ENCODE peak calls at places on chromosomes 1 and 21, in nine cellular contexts. T is adrenal gland, W is body of pancreas, J is aorta, C is psoas muscle, S is fibroblast of lung, B is mucosa of descending colon, F is suprapubic skin, A is pancreas. L is an unnamed sample.

GRCh38 chr1:153795934-153796785 is 21.0 kb downstream of the SLC27A3 start:
- DNase-seq in T (no peak), W (peak; percentile 11), J (no peak), C (peak; percentile 51), S (no peak), B (no peak), F (peak; percentile 72), A (peak; percentile 11), L (peak; percentile 23)

GRCh38 chr1:20029178-20029912 is 40.6 kb upstream of the PLA2G5 start:
- DNase-seq in T (no peak), W (no peak), J (no peak), C (no peak), S (no peak), B (no peak), F (no peak), A (no peak), L (no peak)

GRCh38 chr21:25827513-25827912 is 92.7 kb downstream of the GABPA start:
- DNase-seq in T (no peak), W (no peak), J (no peak), C (no peak), S (no peak), B (no peak), F (no peak), A (no peak), L (no peak)

GRCh38 chr1:79128726-79129125 is 122.2 kb upstream of the ADGRL4 start:
- DNase-seq in T (no peak), W (no peak), J (no peak), C (no peak), S (peak; percentile 89), B (no peak), F (no peak), A (no peak), L (no peak)

GRCh38 chr1:6222644-6223043 is 13.1 kb downstream of the ICMT start:
- DNase-seq in T (peak; percentile 56), W (no peak), J (no peak), C (peak; percentile 64), S (peak; percentile 72), B (peak; percentile 69), F (no peak), A (no peak), L (no peak)

GRCh38 chr1:151547119-151547899 is 7.2 kb downstream of the TUFT1 start:
- DNase-seq in T (peak; percentile 90), W (peak; percentile 72), J (peak; percentile 70), C (peak; percentile 65), S (peak; percentile 80), B (peak; percentile 77), F (peak; percentile 82), A (peak; percentile 74), L (peak; percentile 65)

GRCh38 chr1:159172599-159173291 is 1.3 kb downstream of the CADM3 start:
- DNase-seq in T (no peak), W (no peak), J (peak; percentile 54), C (peak; percentile 57), S (no peak), B (peak; percentile 13), F (no peak), A (no peak), L (no peak)

GRCh38 chr1:159211331-159212136 is 6.9 kb downstream of the ACKR1 start:
- DNase-seq in T (peak; percentile 28), W (peak; percentile 54), J (no peak), C (no peak), S (peak; percentile 18), B (peak; percentile 42), F (no peak), A (peak; percentile 44), L (peak; percentile 45)

GRCh38 chr1:31515061-31515775 is 61.1 kb upstream of the TINAGL1 start:
- DNase-seq in T (peak; percentile 24), W (no peak), J (no peak), C (no peak), S (no peak), B (no peak), F (no peak), A (no peak), L (no peak)

GRCh38 chr1:179814513-179814838 is 63.1 kb downstream of the TOR1AIP2 start:
- DNase-seq in T (no peak), W (no peak), J (peak; percentile 74), C (peak; percentile 78), S (no peak), B (no peak), F (no peak), A (no peak), L (no peak)

GRCh38 chr21:46320331-46320801 is 3.3 kb downstream of the C21orf58 start:
- DNase-seq in T (no peak), W (no peak), J (no peak), C (no peak), S (no peak), B (no peak), F (no peak), A (no peak), L (no peak)

GRCh38 chr1:4694492-4694891 is 40.1 kb downstream of the AJAP1 start:
- DNase-seq in T (no peak), W (no peak), J (no peak), C (no peak), S (no peak), B (no peak), F (no peak), A (no peak), L (no peak)

GRCh38 chr1:203099121-203099520 is 13.3 kb upstream of the MYOG start:
- DNase-seq in T (no peak), W (no peak), J (no peak), C (no peak), S (no peak), B (no peak), F (no peak), A (no peak), L (peak; percentile 8)

GRCh38 chr1:43321331-43321891 is 16.2 kb upstream of the MPL start:
- DNase-seq in T (peak; percentile 46), W (no peak), J (peak; percentile 37), C (no peak), S (no peak), B (no peak), F (no peak), A (no peak), L (no peak)

GRCh38 chr1:59008599-59009347 is 224.9 kb upstream of the JUN start:
- DNase-seq in T (no peak), W (no peak), J (peak; percentile 51), C (peak; percentile 68), S (no peak), B (no peak), F (no peak), A (no peak), L (no peak)

GRCh38 chr1:66323958-66324357 is 210.0 kb upstream of the SGIP1 start:
- DNase-seq in T (no peak), W (no peak), J (no peak), C (no peak), S (no peak), B (no peak), F (no peak), A (no peak), L (no peak)

DNA sequence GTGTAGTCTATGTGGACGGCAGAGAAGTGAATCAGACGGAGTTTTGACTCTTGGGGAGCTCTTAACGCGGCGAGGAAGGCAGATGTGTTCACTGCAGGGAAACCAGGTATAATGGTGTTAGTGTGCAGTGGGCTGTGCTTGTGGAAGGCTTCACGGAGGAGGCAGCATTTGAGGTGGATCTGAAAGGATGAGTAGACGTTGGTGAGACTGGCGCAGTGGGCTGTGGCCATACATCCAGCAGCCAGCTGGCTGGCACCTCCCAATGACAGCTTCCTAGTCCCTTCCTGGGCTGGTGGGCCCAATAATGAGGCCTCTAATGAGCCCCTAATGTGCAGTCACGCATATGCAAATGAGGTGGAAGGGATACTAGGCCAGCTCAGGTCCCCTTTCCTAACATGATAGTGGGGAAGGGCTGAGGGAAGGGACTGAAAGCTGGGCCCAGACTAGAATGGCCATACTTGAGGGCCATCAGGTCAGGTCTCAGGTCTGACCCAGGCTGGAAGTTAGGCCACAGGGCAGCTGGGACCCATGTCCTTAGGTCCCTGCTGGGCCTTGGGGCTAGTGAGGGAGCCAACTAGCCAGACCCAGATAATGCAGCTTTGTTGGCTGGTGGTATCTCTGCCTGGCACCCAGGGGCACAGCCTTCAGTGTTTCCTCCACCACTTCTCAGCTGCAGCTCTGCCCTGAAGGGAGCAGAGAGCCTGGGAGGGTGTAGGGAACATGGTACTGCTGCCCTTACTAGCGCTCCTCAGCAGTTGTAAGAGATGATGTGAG is 3.8 kb downstream of the MAP7D1 start:
- DNase-seq in T (no peak), W (no peak), J (no peak), C (no peak), S (no peak), B (no peak), F (no peak), A (no peak), L (no peak)
- H3K4me1 ChIP-seq in T (peaks cover 51% of the 10 kb centered on the region), W (peaks cover 69% of the 10 kb centered on the region), J (peaks cover 5% of the 10 kb centered on the region), C (peaks cover 63% of the 10 kb centered on the region), S (peaks cover 20% of the 10 kb centered on the region), B (peaks cover 31% of the 10 kb centered on the region), F (peaks cover 83% of the 10 kb centered on the region), A (peaks cover 39% of the 10 kb centered on the region), L (peaks cover 69% of the 10 kb centered on the region)

GRCh38 chr1:39391741-39392679 is 99.4 kb upstream of the BMP8A start:
- DNase-seq in T (peak; percentile 71), W (no peak), J (no peak), C (no peak), S (peak; percentile 81), B (no peak), F (no peak), A (peak; percentile 40), L (no peak)
- H3K4me1 ChIP-seq in T (peaks cover 32% of the 10 kb centered on the region), W (peaks cover 56% of the 10 kb centered on the region), J (peaks cover 11% of the 10 kb centered on the region), C (peaks cover 50% of the 10 kb centered on the region), S (peaks cover 49% of the 10 kb centered on the region), B (peaks cover 18% of the 10 kb centered on the region), F (peaks cover 43% of the 10 kb centered on the region), A (peaks cover 38% of the 10 kb centered on the region), L (peaks cover 41% of the 10 kb centered on the region)

GRCh38 chr1:183915634-183916510 is 111.0 kb downstream of the RGL1 start:
- DNase-seq in T (peak; percentile 82), W (peak; percentile 66), J (peak; percentile 83), C (peak; percentile 71), S (peak; percentile 98), B (peak; percentile 70), F (no peak), A (peak; percentile 77), L (peak; percentile 63)
- H3K4me1 ChIP-seq in T (peaks cover 10% of the 10 kb centered on the region), W (peaks cover 7% of the 10 kb centered on the region), J (no peaks in the 10 kb centered on the region), C (peaks cover 6% of the 10 kb centered on the region), S (peaks cover 23% of the 10 kb centered on the region), B (peaks cover 5% of the 10 kb centered on the region), F (peaks cover 10% of the 10 kb centered on the region), A (peaks cover 3% of the 10 kb centered on the region), L (peaks cover 33% of the 10 kb centered on the region)

GRCh38 chr1:206580438-206581113 is 31.7 kb downstream of the EIF2D start:
- DNase-seq in T (peak; percentile 8), W (no peak), J (no peak), C (no peak), S (no peak), B (no peak), F (no peak), A (no peak), L (no peak)

GRCh38 chr1:206579747-206580437 is 32.4 kb downstream of the EIF2D start:
- DNase-seq in T (peak; percentile 76), W (no peak), J (peak; percentile 95), C (peak; percentile 89), S (no peak), B (peak; percentile 71), F (no peak), A (no peak), L (peak; percentile 72)

GRCh38 chr1:206583461-206584264 is 28.6 kb downstream of the EIF2D start:
- DNase-seq in T (peak; percentile 82), W (peak; percentile 85), J (peak; percentile 79), C (peak; percentile 83), S (peak; percentile 75), B (peak; percentile 93), F (no peak), A (peak; percentile 78), L (peak; percentile 83)

GRCh38 chr1:206582537-206583460 is 29.5 kb downstream of the EIF2D start:
- DNase-seq in T (no peak), W (no peak), J (no peak), C (no peak), S (no peak), B (no peak), F (no peak), A (no peak), L (no peak)

GRCh38 chr1:206581571-206581981 is 30.7 kb downstream of the EIF2D start:
- DNase-seq in T (peak; percentile 26), W (no peak), J (peak; percentile 67), C (no peak), S (no peak), B (peak; percentile 34), F (no peak), A (no peak), L (no peak)
- H3K4me1 ChIP-seq in T (peaks cover 10% of the 10 kb centered on the region), W (peaks cover 11% of the 10 kb centered on the region), J (no peaks in the 10 kb centered on the region), C (peaks cover 22% of the 10 kb centered on the region), S (no peaks in the 10 kb centered on the region), B (peaks cover 2% of the 10 kb centered on the region), F (peaks cover 53% of the 10 kb centered on the region), A (peaks cover 4% of the 10 kb centered on the region), L (peaks cover 18% of the 10 kb centered on the region)